ENCODE peak calls at places on chromosome 18, in nine cellular contexts. Z is anterior cingulate cortex; N is RWPE1; A is stimulated activated CD4-positive, alpha-beta T cell treated with anti-CD3 and anti-CD28 coated beads, Interleukin-1b, Interleukin-23, amount 100 ng/mL, for 24 hours; T is T-helper 2 cell; S is HCEC 1CT; D is AML-193; B is activated CD8-positive, alpha-beta memory T cell treated with anti-CD3 and anti-CD28 coated beads for 1 hour; K is SW 1271. C is an unnamed sample.

GRCh38 chr18:12010187-12010802 is 29.0 kb downstream of the IMPA2 start:
- DNase-seq in N (no peak), Z (no peak), T (no peak), A (no peak), D (no peak), K (no peak), B (no peak), S (no peak), C (no peak)

GRCh38 chr18:44502790-44503189 is 177.9 kb upstream of the SETBP1 start:
- DNase-seq in S (no peak), K (no peak), D (no peak), B (no peak), Z (no peak), A (no peak), T (no peak), N (no peak), C (no peak)

GRCh38 chr18:79489900-79490592 is 94.3 kb downstream of the NFATC1 start:
- DNase-seq in D (no peak), B (no peak), A (no peak), K (no peak), T (no peak), N (no peak), S (no peak), Z (no peak), C (no peak)

GRCh38 chr18:3061581-3062416 is 48.9 kb upstream of the LPIN2 start:
- DNase-seq in B (no peak), D (no peak), A (no peak), Z (no peak), N (no peak), S (no peak), K (no peak), T (no peak), C (no peak)

GRCh38 chr18:2655954-2656236 is 369 bp downstream of the SMCHD1 start:
- DNase-seq in T (no peak), N (no peak), Z (peak), A (no peak), S (no peak), K (no peak), D (peak), B (no peak), C (peak)

GRCh38 chr18:12361770-12362378 is 15.2 kb downstream of the AFG3L2 start:
- DNase-seq in D (no peak), B (no peak), T (no peak), K (no peak), N (no peak), A (no peak), S (peak), Z (no peak), C (no peak)

GRCh38 chr18:3217930-3218647 is 1.7 kb downstream of the MYOM1 start:
- DNase-seq in D (no peak), N (peak), B (no peak), T (no peak), Z (no peak), S (peak), A (no peak), K (no peak), C (peak)

GRCh38 chr18:8835556-8835955 is 130.2 kb downstream of the MTCL1 start:
- DNase-seq in Z (no peak), B (no peak), S (no peak), D (no peak), T (no peak), K (no peak), A (no peak), N (no peak), C (no peak)

GRCh38 chr18:58562146-58562998 is 66.5 kb downstream of the ALPK2 start:
- DNase-seq in D (no peak), N (no peak), B (no peak), S (no peak), A (no peak), Z (no peak), K (no peak), T (no peak), C (no peak)

GRCh38 chr18:21293479-21293878 is 51.4 kb downstream of the GREB1L start:
- DNase-seq in N (no peak), S (no peak), A (no peak), D (no peak), T (no peak), Z (no peak), B (no peak), K (no peak), C (no peak)

GRCh38 chr18:79626905-79627749 is 52.5 kb upstream of the CTDP1 start:
- DNase-seq in D (no peak), A (no peak), K (no peak), N (no peak), T (no peak), S (no peak), Z (no peak), B (no peak), C (no peak)

GRCh38 chr18:48997985-48998831 is 47.4 kb upstream of the SMAD7 start:
- DNase-seq in Z (no peak), K (peak), D (no peak), N (peak), B (no peak), S (peak), T (no peak), A (no peak), C (peak)